ENCODE peak calls at places on chromosomes 4 and X, in six cellular contexts. W, H, B, K, Q and Y are unnamed samples.

GRCh38 chr4:129583868-129584267 is 487.9 kb downstream of the C4orf33 start:
- DNase-seq in W (no peak), H (no peak), K (no peak), B (no peak), Q (no peak), Y (peak)

GRCh38 chr4:20480161-20480947 is 219.9 kb upstream of the PACRGL start:
- DNase-seq in B (no peak), W (no peak), Q (no peak), H (no peak), K (no peak), Y (no peak)

GRCh38 chr4:101471201-101471600 is 123.9 kb upstream of the PPP3CA start:
- DNase-seq in K (no peak), B (no peak), W (no peak), H (no peak), Q (no peak), Y (no peak)

GRCh38 chrX:9899640-9900075 is 67.5 kb upstream of the CLDN34 start:
- DNase-seq in Q (peak), K (no peak), W (peak), H (peak), B (no peak), Y (peak)

GRCh38 chr4:16197842-16198241 is 28.4 kb downstream of the TAPT1 start:
- DNase-seq in W (no peak), Q (no peak), B (no peak), H (no peak), K (no peak), Y (no peak)

GRCh38 chrX:149462849-149463248 is 42.3 kb downstream of the IDS start:
- DNase-seq in W (no peak), K (no peak), H (no peak), B (no peak), Q (peak), Y (peak)

GRCh38 chrX:41868392-41868977 is 54.9 kb downstream of the CASK start:
- DNase-seq in B (no peak), K (no peak), W (no peak), H (no peak), Q (no peak), Y (no peak)

GRCh38 chr4:25299476-25300203 is 12.9 kb upstream of the ZCCHC4 start:
- DNase-seq in Q (no peak), K (peak), H (no peak), B (no peak), W (no peak), Y (no peak)

GRCh38 chr4:26431461-26432165 is 58.7 kb downstream of the CCKAR start:
- DNase-seq in W (no peak), H (peak), K (no peak), B (no peak), Q (no peak), Y (no peak)

GRCh38 chrX:10582215-10582733 is 38.1 kb downstream of the MID1 start:
- DNase-seq in Q (no peak), B (no peak), K (no peak), H (peak), W (no peak), Y (peak)

GRCh38 chrX:115591856-115592842 is 31.2 kb downstream of the PLS3 start:
- DNase-seq in Q (no peak), B (no peak), K (no peak), H (no peak), W (no peak), Y (no peak)

GRCh38 chr4:175419120-175419774 is 392.8 kb downstream of the GPM6A start:
- DNase-seq in K (no peak), W (no peak), H (peak), Q (peak), B (no peak), Y (peak)

GRCh38 chr4:76546282-76547166 is 111.5 kb downstream of the SHROOM3 start:
- DNase-seq in K (peak), Q (peak), W (no peak), H (peak), B (no peak), Y (peak)

GRCh38 chr4:15147709-15148651 is 145.7 kb downstream of the CPEB2 start:
- DNase-seq in B (no peak), H (no peak), W (peak), K (no peak), Q (no peak), Y (no peak)

GRCh38 chr4:82645868-82646267 is 84.1 kb upstream of the TMEM150C start:
- DNase-seq in Q (no peak), H (no peak), B (no peak), W (no peak), K (no peak), Y (no peak)

GRCh38 chr4:65623509-65623908 is 46.8 kb downstream of the EPHA5 start:
- DNase-seq in W (no peak), H (peak), Q (peak), K (no peak), B (no peak), Y (peak)

GRCh38 chr4:155931634-155932033 is 22.0 kb downstream of the CTSO start:
- DNase-seq in Q (no peak), K (no peak), B (no peak), H (no peak), W (no peak), Y (no peak)

GRCh38 chr4:66667249-66667648 is 878.1 kb downstream of the CENPC start:
- DNase-seq in W (no peak), K (no peak), H (no peak), Q (no peak), B (no peak), Y (no peak)

GRCh38 chr4:57320880-57321279 is 210.7 kb upstream of the IGFBP7 start:
- DNase-seq in W (no peak), Q (no peak), K (no peak), H (no peak), B (no peak), Y (no peak)

GRCh38 chr4:61245321-61245720 is 45.2 kb downstream of the ADGRL3 start:
- DNase-seq in K (no peak), H (no peak), B (no peak), W (no peak), Q (no peak), Y (no peak)

GRCh38 chr4:15888515-15888914 is 50.0 kb downstream of the FGFBP1 start:
- DNase-seq in H (peak), W (no peak), B (no peak), K (no peak), Q (no peak), Y (no peak)

GRCh38 chrX:129772796-129773431 is 6.8 kb upstream of the SASH3 start:
- DNase-seq in Q (no peak), W (peak), K (peak), B (no peak), H (no peak), Y (no peak)

GRCh38 chr4:2298548-2298991 is 36.7 kb upstream of the MXD4 start:
- DNase-seq in W (peak), Q (peak), B (no peak), K (peak), H (no peak), Y (no peak)
- H3K4me3 ChIP-seq in W (no peak), Q (no peak), B (no peak), K (no peak), H (no peak), Y (no peak)

GRCh38 chrX:107447642-107448041 is 1.8 kb upstream of the FRMPD3 start:
- DNase-seq in Q (no peak), K (no peak), W (no peak), H (no peak), B (no peak), Y (peak)

GRCh38 chrX:107451754-107452153 is 2.3 kb downstream of the FRMPD3 start:
- DNase-seq in K (no peak), H (no peak), Q (no peak), B (peak), W (no peak), Y (no peak)

GRCh38 chrX:107449490-107450175 is at the start of gene FRMPD3:
- DNase-seq in K (no peak), Q (no peak), B (peak), W (no peak), H (no peak), Y (no peak)

GRCh38 chrX:107448625-107449468 is 605 bp upstream of the FRMPD3 start:
- DNase-seq in W (no peak), H (no peak), Q (no peak), B (peak), K (no peak), Y (no peak)

GRCh38 chrX:107450823-107451509 is 1.5 kb downstream of the FRMPD3 start:
- DNase-seq in Q (no peak), W (no peak), B (peak), K (no peak), H (no peak), Y (peak)
- TF ChIP-seq CTCF in Q (no peak), W (no peak), B (peak), K (no peak), H (no peak), Y (no peak)

DNA sequence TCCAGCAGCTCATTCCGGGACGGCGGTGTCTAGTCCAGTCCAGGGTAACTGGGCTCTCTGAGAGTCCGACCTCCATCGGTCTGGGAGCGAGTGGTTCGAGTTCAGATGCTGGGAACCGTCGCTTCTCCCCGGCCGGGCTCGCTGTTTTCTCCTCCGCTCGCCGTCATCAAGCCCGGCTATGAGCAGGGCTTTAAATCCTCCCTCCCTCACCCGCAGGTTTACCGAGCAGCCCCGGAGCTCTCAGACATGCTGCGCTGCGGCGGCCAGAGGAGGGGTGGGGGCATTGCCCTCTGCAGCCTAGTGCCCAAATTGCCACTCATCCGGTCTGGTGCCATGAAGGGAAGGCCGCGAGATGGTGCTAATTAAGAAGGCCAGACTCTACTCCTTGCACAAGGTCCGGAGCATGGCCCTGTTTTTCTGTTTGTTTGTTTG is 23.2 kb downstream of the HAND2 start:
- DNase-seq in W (no peak), K (no peak), B (no peak), H (no peak), Q (no peak), Y (no peak)
- H3K4me3 ChIP-seq in W (peak), K (peak), B (no peak), H (no peak), Q (no peak), Y (no peak)

DNA sequence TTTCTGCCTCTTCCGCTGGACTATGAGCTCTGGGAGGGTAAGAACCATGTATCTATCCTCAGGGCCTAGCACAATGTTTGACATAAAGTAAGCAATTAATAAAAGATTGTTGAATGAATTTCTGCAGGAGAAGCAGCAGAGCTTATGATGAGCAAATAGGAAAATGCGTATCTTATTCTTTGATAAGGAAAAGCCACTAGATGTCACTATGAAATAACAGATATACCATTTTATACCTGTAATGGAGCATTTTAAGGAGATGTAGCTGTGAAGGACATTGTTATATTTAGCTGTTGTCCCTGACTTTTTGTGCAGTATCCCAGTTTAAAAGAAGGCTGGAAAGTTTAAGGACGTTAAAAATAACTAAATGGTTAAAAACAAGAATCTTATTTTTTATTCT is 147.2 kb upstream of the MBNL3 start:
- DNase-seq in W (no peak), K (no peak), Q (no peak), H (no peak), B (no peak), Y (peak)
- TF ChIP-seq CTCF in W (no peak), K (no peak), Q (no peak), H (peak), B (no peak), Y (no peak)

DNA sequence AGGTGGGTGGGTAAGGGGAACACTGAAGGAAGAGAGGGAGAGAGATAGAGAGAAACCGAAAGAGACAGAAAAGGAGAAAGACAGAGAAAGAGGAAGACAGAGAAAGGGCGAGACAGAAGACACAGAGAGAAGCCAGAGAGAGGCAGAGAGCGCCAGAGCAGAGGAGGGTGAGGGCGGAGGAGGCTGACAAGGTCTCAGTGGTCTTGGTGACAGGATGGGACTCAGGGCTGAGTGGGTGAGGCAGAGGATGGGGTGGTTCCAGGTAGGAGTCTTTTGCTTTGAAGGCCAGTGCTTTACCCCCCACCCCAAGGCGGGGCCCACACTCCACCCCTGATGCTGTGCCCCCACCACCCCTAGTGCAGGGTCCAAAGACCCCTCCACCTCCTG is 1.1 kb downstream of the IQSEC2 start:
- DNase-seq in H (no peak), B (no peak), K (no peak), Q (no peak), W (no peak), Y (no peak)
- H3K4me3 ChIP-seq in H (no peak), B (peak), K (peak), Q (peak), W (no peak), Y (peak)

DNA sequence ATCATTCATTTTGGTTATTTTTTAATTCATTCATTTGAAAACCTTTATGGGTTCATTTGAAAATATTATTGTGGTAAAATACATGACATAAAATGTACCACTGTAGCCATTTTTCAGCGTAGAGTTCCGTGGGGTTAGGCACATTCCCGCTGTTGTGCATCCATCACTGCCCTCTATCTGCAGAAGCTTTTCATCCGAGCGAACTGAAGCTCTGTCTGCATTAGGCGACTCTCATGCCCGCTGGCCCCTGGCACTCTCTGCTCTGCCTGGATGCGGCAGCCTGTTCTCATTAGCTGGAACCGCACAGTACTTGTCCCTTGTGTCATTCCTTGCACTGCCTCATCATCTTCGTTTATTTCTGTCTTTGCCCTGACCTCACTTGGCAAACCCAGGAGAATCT is 17.5 kb downstream of the CFAP99 start:
- DNase-seq in W (peak), Q (peak), K (no peak), B (no peak), H (no peak), Y (peak)
- TF ChIP-seq CTCF in W (peak), Q (peak), K (no peak), B (no peak), H (no peak), Y (peak)

DNA sequence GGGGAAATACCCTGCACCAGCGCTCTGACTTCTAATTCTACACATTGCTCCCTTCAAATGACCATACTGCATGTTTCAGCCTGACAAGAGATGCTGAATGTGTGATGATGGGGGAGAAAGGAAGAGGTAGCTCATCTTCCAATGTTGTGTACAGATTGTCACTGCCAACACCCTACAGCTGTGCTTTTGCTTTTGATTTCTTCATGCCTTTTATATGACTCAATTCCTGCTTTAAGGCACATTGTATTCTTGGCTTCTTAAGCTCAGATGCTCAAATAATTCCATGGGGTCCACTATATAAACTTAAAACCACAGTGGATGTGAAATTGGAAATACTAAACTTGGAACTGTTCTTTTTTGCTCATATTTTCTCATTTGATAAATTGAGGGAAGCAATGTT is 183.2 kb upstream of the WDFY3 start:
- DNase-seq in K (no peak), H (peak), Q (no peak), W (no peak), B (no peak), Y (peak)
- H3K4me3 ChIP-seq in K (no peak), H (no peak), Q (no peak), W (peak), B (no peak), Y (no peak)

GRCh38 chr4:116180056-116180690 is 905.2 kb downstream of the TRAM1L1 start:
- DNase-seq in B (no peak), K (no peak), H (no peak), W (no peak), Q (no peak), Y (peak)
- TF ChIP-seq CTCF in B (no peak), K (no peak), H (no peak), W (peak), Q (no peak), Y (peak)

GRCh38 chr4:183987529-183987946 is 82.4 kb downstream of the STOX2 start:
- DNase-seq in W (peak), K (peak), H (peak), Q (peak), B (peak), Y (peak)
- H3K4me3 ChIP-seq in W (peak), K (peak), H (peak), Q (peak), B (peak), Y (peak)